ENCODE peak calls at places on chromosomes 16 and 17, in six cellular contexts. F is lung, X is fibroblast of mammary gland, D is endodermal cell, C is neural crest cell, R is RWPE1. I is an unnamed sample.

GRCh38 chr16:48503779-48504178 is 106.2 kb downstream of the N4BP1 start:
- DNase-seq in F (peak), X (peak), D (no peak), C (no peak), R (no peak), I (no peak)

GRCh38 chr17:2271985-2272702 is 31.4 kb downstream of the SMG6 start:
- DNase-seq in F (no peak), X (no peak), D (no peak), C (no peak), R (no peak), I (no peak)

GRCh38 chr17:4742629-4743028 is 2.9 kb upstream of the CXCL16 start:
- DNase-seq in F (no peak), X (no peak), D (no peak), C (no peak), R (no peak), I (no peak)

GRCh38 chr16:4115209-4115940 is 867 bp downstream of the ADCY9 start:
- DNase-seq in F (no peak), X (peak), D (peak), C (peak), R (peak), I (peak)

GRCh38 chr17:69732272-69732671 is 317.8 kb downstream of the MAP2K6 start:
- DNase-seq in F (no peak), X (peak), D (no peak), C (no peak), R (no peak), I (no peak)

GRCh38 chr17:8004899-8005298 is 2.5 kb downstream of the GUCY2D start:
- DNase-seq in F (no peak), X (peak), D (no peak), C (no peak), R (peak), I (no peak)

GRCh38 chr17:29347831-29348281 is 42.3 kb upstream of the TAOK1 start:
- DNase-seq in F (no peak), X (peak), D (peak), C (no peak), R (no peak), I (no peak)

GRCh38 chr17:69710926-69711325 is 296.4 kb downstream of the MAP2K6 start:
- DNase-seq in F (no peak), X (peak), D (no peak), C (no peak), R (no peak), I (no peak)

GRCh38 chr16:30184430-30185140 is 1.2 kb downstream of the CORO1A start:
- DNase-seq in F (peak), X (no peak), D (peak), C (no peak), R (no peak), I (no peak)

GRCh38 chr16:65314246-65315003 is 192.6 kb upstream of the CDH11 start:
- DNase-seq in F (no peak), X (peak), D (no peak), C (no peak), R (no peak), I (no peak)

GRCh38 chr16:87295259-87295658 is 21.9 kb downstream of the C16orf95 start:
- DNase-seq in F (no peak), X (peak), D (no peak), C (no peak), R (peak), I (no peak)

GRCh38 chr17:7497228-7497627 is 13.1 kb downstream of the POLR2A start:
- DNase-seq in F (no peak), X (no peak), D (no peak), C (no peak), R (no peak), I (no peak)

GRCh38 chr17:74522381-74523090 is 8.7 kb downstream of the CD300LB start:
- DNase-seq in F (peak), X (no peak), D (no peak), C (no peak), R (no peak), I (no peak)

GRCh38 chr16:68146583-68146982 is 61.4 kb downstream of the NFATC3 start:
- DNase-seq in F (no peak), X (peak), D (no peak), C (no peak), R (no peak), I (no peak)

GRCh38 chr17:1252203-1252608 is 18.0 kb upstream of the BHLHA9 start:
- DNase-seq in F (no peak), X (peak), D (no peak), C (no peak), R (no peak), I (no peak)

GRCh38 chr17:28345420-28346198 is 10.0 kb downstream of the TNFAIP1 start:
- DNase-seq in F (peak), X (no peak), D (no peak), C (no peak), R (no peak), I (no peak)

GRCh38 chr17:1120596-1121441 is 59.0 kb downstream of the ABR start:
- DNase-seq in F (no peak), X (no peak), D (peak), C (no peak), R (no peak), I (no peak)

GRCh38 chr17:45734598-45734997 is 49.5 kb upstream of the CRHR1 start:
- DNase-seq in F (no peak), X (no peak), D (peak), C (no peak), R (no peak), I (no peak)

GRCh38 chr17:50093246-50093645 is 1.9 kb upstream of the PDK2 start:
- DNase-seq in F (no peak), X (no peak), D (no peak), C (no peak), R (no peak), I (no peak)

GRCh38 chr17:12995106-12995895 is 22.5 kb downstream of the ELAC2 start:
- DNase-seq in F (no peak), X (no peak), D (no peak), C (no peak), R (no peak), I (no peak)

GRCh38 chr17:82929011-82929622 is 89.3 kb upstream of the ZNF750 start:
- DNase-seq in F (no peak), X (no peak), D (no peak), C (no peak), R (no peak), I (no peak)

GRCh38 chr17:14471052-14471451 is 170.2 kb downstream of the HS3ST3B1 start:
- DNase-seq in F (no peak), X (peak), D (no peak), C (no peak), R (peak), I (no peak)

GRCh38 chr17:562174-562573 is 152.5 kb downstream of the VPS53 start:
- DNase-seq in F (no peak), X (no peak), D (no peak), C (no peak), R (no peak), I (peak)

GRCh38 chr16:89108412-89108811 is 14.8 kb downstream of the ACSF3 start:
- DNase-seq in F (no peak), X (no peak), D (no peak), C (no peak), R (no peak), I (no peak)

GRCh38 chr16:75054556-75054947 is 55.7 kb downstream of the ZNRF1 start:
- DNase-seq in F (no peak), X (no peak), D (no peak), C (no peak), R (no peak), I (no peak)

GRCh38 chr16:73228649-73229048 is 180.7 kb upstream of the ZFHX3 start:
- DNase-seq in F (no peak), X (peak), D (no peak), C (no peak), R (no peak), I (no peak)

GRCh38 chr17:5686246-5686645 is 101.9 kb upstream of the NLRP1 start:
- DNase-seq in F (no peak), X (no peak), D (no peak), C (no peak), R (no peak), I (no peak)

GRCh38 chr17:31538080-31538762 is 146.7 kb downstream of the RAB11FIP4 start:
- DNase-seq in F (no peak), X (no peak), D (no peak), C (no peak), R (no peak), I (no peak)

GRCh38 chr17:27569884-27570577 is 61.0 kb upstream of the LGALS9 start:
- DNase-seq in F (no peak), X (no peak), D (no peak), C (no peak), R (no peak), I (no peak)

GRCh38 chr17:17538417-17539391 is 42.5 kb upstream of the RASD1 start:
- DNase-seq in F (peak), X (no peak), D (no peak), C (no peak), R (no peak), I (no peak)

GRCh38 chr16:23434380-23434779 is 18.6 kb downstream of the COG7 start:
- DNase-seq in F (no peak), X (peak), D (peak), C (peak), R (peak), I (peak)

GRCh38 chr17:46943511-46944393 is 20.8 kb downstream of the GOSR2 start:
- DNase-seq in F (no peak), X (peak), D (peak), C (no peak), R (no peak), I (no peak)

GRCh38 chr17:30380643-30381419 is 2.1 kb downstream of the CPD start:
- DNase-seq in F (no peak), X (no peak), D (no peak), C (no peak), R (no peak), I (no peak)

GRCh38 chr17:82457071-82457789 is 1.3 kb upstream of the NARF start:
- DNase-seq in F (no peak), X (no peak), D (peak), C (no peak), R (no peak), I (no peak)

GRCh38 chr17:47660064-47660492 is 10.4 kb downstream of the KPNB1 start:
- DNase-seq in F (no peak), X (no peak), D (no peak), C (no peak), R (no peak), I (no peak)

GRCh38 chr16:49856741-49857330 is 924 bp upstream of the ZNF423 start:
- DNase-seq in F (peak), X (peak), D (peak), C (peak), R (peak), I (peak)

GRCh38 chr16:26594666-26595065 is 472.1 kb upstream of the C16orf82 start:
- DNase-seq in F (no peak), X (no peak), D (peak), C (no peak), R (no peak), I (no peak)

GRCh38 chr17:75250009-75250471 is 11.4 kb downstream of the GGA3 start:
- DNase-seq in F (no peak), X (peak), D (no peak), C (no peak), R (peak), I (no peak)

GRCh38 chr17:69228576-69228975 is at the start of gene ABCA10:
- DNase-seq in F (no peak), X (peak), D (no peak), C (no peak), R (no peak), I (no peak)

GRCh38 chr17:39212841-39213480 is 12.8 kb downstream of the STAC2 start:
- DNase-seq in F (peak), X (no peak), D (peak), C (no peak), R (no peak), I (no peak)

GRCh38 chr17:39217734-39218369 is 7.9 kb downstream of the STAC2 start:
- DNase-seq in F (no peak), X (no peak), D (peak), C (no peak), R (no peak), I (no peak)

GRCh38 chr17:39212200-39212810 is 12.2 kb downstream of the RPL19 start:
- DNase-seq in F (no peak), X (no peak), D (peak), C (no peak), R (no peak), I (no peak)

GRCh38 chr17:39210093-39210434 is 10.0 kb downstream of the RPL19 start:
- DNase-seq in F (no peak), X (no peak), D (no peak), C (no peak), R (no peak), I (no peak)

GRCh38 chr17:39213852-39214251 is 11.9 kb downstream of the STAC2 start:
- DNase-seq in F (peak), X (no peak), D (peak), C (no peak), R (peak), I (no peak)
- TF ChIP-seq CTCF in F (no peak), X (no peak), D (no peak), C (no peak), R (no peak), I (no peak)

DNA sequence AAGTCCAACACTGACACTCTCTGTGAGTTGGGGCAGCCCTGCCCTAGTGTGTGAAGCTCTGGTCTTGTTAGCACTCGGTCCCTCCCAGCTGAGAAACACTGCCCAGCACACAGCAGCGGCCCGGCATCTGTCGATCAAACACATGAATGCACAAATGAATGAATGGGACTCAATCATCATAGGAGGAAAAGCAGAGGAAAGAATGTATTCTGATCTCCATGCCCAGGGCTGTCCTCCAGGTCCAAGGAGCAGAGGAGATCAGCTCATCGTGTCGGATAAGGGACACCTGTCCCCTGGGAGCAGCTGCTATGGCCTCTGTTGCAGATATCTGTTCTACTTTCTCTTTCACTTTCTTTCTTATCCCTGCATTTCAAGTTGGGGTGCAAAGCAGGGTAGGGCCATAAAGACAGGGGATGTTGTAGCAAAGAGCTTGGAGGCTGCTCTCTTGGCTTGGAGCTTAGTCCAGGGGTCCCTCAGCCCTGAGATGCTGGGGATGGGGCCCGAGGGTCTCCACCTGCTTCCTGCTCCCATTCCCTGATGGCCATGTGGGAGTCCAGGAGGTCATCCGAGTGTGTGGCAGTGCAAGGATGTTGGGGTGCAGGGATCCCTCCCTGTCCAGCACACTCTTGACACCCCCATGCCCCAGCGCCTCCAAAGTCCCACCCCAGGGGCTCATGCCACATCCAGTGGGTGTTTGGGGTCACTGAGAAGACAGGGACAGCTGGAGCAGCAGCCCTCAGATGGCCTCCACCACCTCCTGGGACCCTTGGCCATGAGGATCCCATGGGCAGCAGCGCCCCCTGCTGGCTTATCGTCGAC is 88.2 kb downstream of the IRF8 start:
- DNase-seq in F (no peak), X (no peak), D (peak), C (peak), R (no peak), I (peak)
- TF ChIP-seq CTCF in F (no peak), X (peak), D (peak), C (peak), R (no peak), I (peak)

GRCh38 chr17:80956321-80957190 is 35.1 kb upstream of the CHMP6 start:
- DNase-seq in F (no peak), X (no peak), D (no peak), C (no peak), R (no peak), I (no peak)

GRCh38 chr17:80955078-80955477 is 36.6 kb upstream of the CHMP6 start:
- DNase-seq in F (no peak), X (no peak), D (no peak), C (no peak), R (no peak), I (no peak)

GRCh38 chr17:80953471-80954315 is 37.9 kb upstream of the CHMP6 start:
- DNase-seq in F (no peak), X (no peak), D (no peak), C (no peak), R (no peak), I (no peak)

GRCh38 chr17:80957461-80957941 is 34.1 kb upstream of the CHMP6 start:
- DNase-seq in F (no peak), X (no peak), D (no peak), C (no peak), R (no peak), I (no peak)

DNA sequence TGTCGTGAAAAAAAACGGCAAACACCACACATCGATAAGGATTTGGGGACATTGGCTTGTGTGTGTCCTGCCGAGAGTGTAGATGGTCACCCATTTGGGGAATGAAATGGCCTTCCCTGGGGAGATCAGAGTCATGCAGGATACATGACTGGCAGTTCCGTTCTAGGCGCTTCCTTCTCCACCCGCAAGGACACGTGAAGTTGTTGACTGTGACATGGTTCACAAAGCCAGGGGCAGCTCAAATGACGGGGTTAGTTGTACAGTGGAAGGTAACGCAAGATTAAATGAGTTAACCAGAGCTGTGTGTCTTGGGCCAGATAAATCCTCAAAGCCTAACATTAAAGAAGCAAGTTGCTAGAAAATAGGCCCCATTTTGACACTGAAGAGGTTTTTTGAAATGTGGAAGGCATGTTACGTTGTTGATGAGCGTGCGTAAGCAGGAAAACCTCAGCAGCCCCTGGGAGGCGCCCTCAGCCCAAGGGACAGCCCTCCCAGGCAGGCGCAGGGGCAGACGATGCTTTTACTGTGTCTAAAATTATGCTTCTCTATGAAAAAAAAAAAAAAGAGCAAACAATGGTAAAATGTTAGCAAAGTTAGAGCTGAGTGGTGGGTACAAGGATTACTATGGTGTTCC is 35.9 kb upstream of the CHMP6 start:
- DNase-seq in F (no peak), X (no peak), D (no peak), C (no peak), R (no peak), I (no peak)
- TF ChIP-seq CTCF in F (no peak), X (no peak), D (peak), C (no peak), R (no peak), I (no peak)

DNA sequence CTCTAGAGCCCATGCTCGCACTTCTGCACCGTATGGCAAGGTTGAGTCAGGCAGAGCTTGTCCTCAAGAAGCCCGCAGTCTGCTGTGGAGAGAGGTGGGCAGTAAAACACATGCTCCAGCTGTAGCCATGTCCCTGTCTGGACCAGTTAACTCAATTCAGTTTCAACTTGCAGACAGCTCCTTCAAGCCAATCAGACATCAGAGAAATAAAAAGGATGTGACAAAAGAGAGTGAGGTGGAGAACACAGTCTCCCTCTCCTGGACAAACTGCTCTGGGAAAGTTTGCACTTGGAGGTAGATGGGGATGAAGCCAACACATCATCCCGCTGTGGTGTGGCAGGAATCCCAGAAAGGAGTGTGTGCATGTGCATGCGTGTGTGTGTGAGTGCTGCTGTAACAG is 358.5 kb upstream of the ASIC2 start:
- DNase-seq in F (no peak), X (peak), D (peak), C (no peak), R (peak), I (no peak)
- TF ChIP-seq CTCF in F (no peak), X (peak), D (peak), C (peak), R (no peak), I (no peak)

GRCh38 chr17:32596666-32597065 is 109.9 kb downstream of the CDK5R1 start:
- DNase-seq in F (no peak), X (peak), D (no peak), C (no peak), R (no peak), I (no peak)

GRCh38 chr17:32596206-32596605 is 109.4 kb downstream of the CDK5R1 start:
- DNase-seq in F (no peak), X (no peak), D (no peak), C (no peak), R (no peak), I (no peak)

GRCh38 chr17:32591428-32591827 is 104.6 kb downstream of the CDK5R1 start:
- DNase-seq in F (no peak), X (no peak), D (no peak), C (no peak), R (no peak), I (no peak)

GRCh38 chr17:32590974-32591373 is 104.2 kb downstream of the CDK5R1 start:
- DNase-seq in F (no peak), X (no peak), D (no peak), C (no peak), R (no peak), I (no peak)

DNA sequence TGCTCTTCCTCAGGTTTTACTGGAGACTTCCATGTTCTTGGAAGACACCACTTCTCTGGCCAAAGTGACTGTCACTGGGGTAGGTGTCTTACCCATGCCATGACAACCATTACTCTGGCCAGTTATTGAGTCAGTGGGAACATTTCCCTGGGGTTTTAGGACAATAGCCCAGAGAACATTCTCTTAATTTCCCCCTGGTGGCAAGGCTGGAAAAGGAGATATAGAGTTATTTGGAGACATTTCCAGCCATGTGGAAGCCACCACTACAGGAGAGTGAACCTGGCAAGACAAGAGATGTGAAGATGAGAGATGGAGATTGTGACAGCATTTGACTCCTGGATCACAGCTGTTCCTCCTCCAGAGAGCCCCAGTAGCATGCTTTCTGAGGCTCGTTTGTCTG is 106.2 kb downstream of the CDK5R1 start:
- DNase-seq in F (no peak), X (no peak), D (no peak), C (no peak), R (no peak), I (no peak)
- TF ChIP-seq CTCF in F (no peak), X (peak), D (peak), C (no peak), R (no peak), I (peak)

GRCh38 chr17:79612468-79613194 is 1.8 kb upstream of the RBFOX3 start:
- DNase-seq in F (no peak), X (peak), D (peak), C (peak), R (peak), I (peak)
- TF ChIP-seq CTCF in F (no peak), X (peak), D (peak), C (peak), R (peak), I (peak)